ENCODE peak calls at places on chromosome 19, in four cellular contexts. L is GM12878, W is GM12891, F is K562. X is an unnamed sample.

GRCh38 chr19:13104848-13105646 is 2.4 kb upstream of the LYL1 start:
- DNase-seq in W (no peak), L (no peak), F (no peak), X (no peak)

GRCh38 chr19:47109541-47110375 is 3.8 kb downstream of the ZC3H4 start:
- DNase-seq in F (peak), L (no peak), W (no peak), X (peak)

GRCh38 chr19:6819323-6819722 is 46.8 kb downstream of the VAV1 start:
- DNase-seq in L (no peak), F (no peak), W (no peak), X (no peak)

GRCh38 chr19:13995017-13995728 is 10.9 kb downstream of the RFX1 start:
- DNase-seq in W (peak), L (no peak), F (no peak), X (no peak)

GRCh38 chr19:45147835-45148676 is 12.7 kb downstream of the NKPD1 start:
- DNase-seq in F (no peak), W (peak), L (no peak), X (no peak)

GRCh38 chr19:2355168-2356035 is 4.7 kb upstream of the TMPRSS9 start:
- DNase-seq in W (no peak), F (no peak), L (no peak), X (no peak)

GRCh38 chr19:38726761-38727301 is 17.4 kb downstream of the CAPN12 start:
- DNase-seq in L (no peak), F (no peak), W (no peak), X (no peak)

GRCh38 chr19:4524808-4525562 is 6.7 kb upstream of the PLIN4 start:
- DNase-seq in F (peak), L (no peak), W (peak), X (peak)

GRCh38 chr19:35812220-35813042 is at the start of gene PRODH2:
- DNase-seq in L (no peak), W (no peak), F (no peak), X (no peak)

GRCh38 chr19:29666634-29667389 is 1.6 kb downstream of the PLEKHF1 start:
- DNase-seq in W (no peak), F (peak), L (no peak), X (no peak)

GRCh38 chr19:49712397-49712859 is 21.5 kb downstream of the CPT1C start:
- DNase-seq in L (no peak), F (peak), W (no peak), X (no peak)

GRCh38 chr19:46862974-46863632 is 2.3 kb downstream of the ARHGAP35 start:
- DNase-seq in L (no peak), W (no peak), F (peak), X (no peak)

GRCh38 chr19:48480476-48481190 is 11.5 kb downstream of the CYTH2 start:
- DNase-seq in W (no peak), F (no peak), L (no peak), X (no peak)

GRCh38 chr19:47310819-47311218 is 1.2 kb downstream of the C5AR1 start:
- DNase-seq in F (no peak), L (no peak), W (no peak), X (peak)

GRCh38 chr19:42048992-42049391 is 21.0 kb downstream of the GRIK5 start:
- DNase-seq in W (no peak), L (no peak), F (no peak), X (no peak)

GRCh38 chr19:23539499-23539898 is 144.2 kb upstream of the ZNF91 start:
- DNase-seq in F (no peak), W (no peak), L (no peak), X (no peak)

GRCh38 chr19:6232567-6232966 is 47.2 kb downstream of the MLLT1 start:
- DNase-seq in W (no peak), L (no peak), F (no peak), X (no peak)

GRCh38 chr19:55114566-55115145 is 2.8 kb downstream of the PPP1R12C start:
- DNase-seq in W (no peak), F (no peak), L (no peak), X (no peak)

GRCh38 chr19:14161305-14161704 is 24.9 kb upstream of the ASF1B start:
- DNase-seq in F (no peak), W (no peak), L (no peak), X (no peak)

GRCh38 chr19:9165256-9165655 is 13.5 kb upstream of the OR7D2 start:
- DNase-seq in L (no peak), F (no peak), W (no peak), X (no peak)

GRCh38 chr19:29612121-29612520 is 6.0 kb downstream of the POP4 start:
- DNase-seq in L (no peak), W (no peak), F (no peak), X (no peak)

GRCh38 chr19:6743714-6744380 is 4.4 kb downstream of the TRIP10 start:
- DNase-seq in W (no peak), F (no peak), L (no peak), X (no peak)

GRCh38 chr19:36110487-36111199 is at the start of gene OVOL3:
- DNase-seq in F (no peak), W (no peak), L (no peak), X (no peak)

GRCh38 chr19:47509973-47510372 is 4.9 kb downstream of the NAPA start:
- DNase-seq in W (no peak), L (no peak), F (no peak), X (no peak)

GRCh38 chr19:40674291-40674690 is 16.2 kb downstream of the NUMBL start:
- DNase-seq in W (no peak), F (no peak), L (no peak), X (no peak)

GRCh38 chr19:18468517-18468916 is 30.6 kb upstream of the ISYNA1 start:
- DNase-seq in F (no peak), W (no peak), L (no peak), X (no peak)

GRCh38 chr19:1245468-1245867 is 2.9 kb upstream of the MIDN start:
- DNase-seq in F (no peak), L (no peak), W (no peak), X (no peak)

DNA sequence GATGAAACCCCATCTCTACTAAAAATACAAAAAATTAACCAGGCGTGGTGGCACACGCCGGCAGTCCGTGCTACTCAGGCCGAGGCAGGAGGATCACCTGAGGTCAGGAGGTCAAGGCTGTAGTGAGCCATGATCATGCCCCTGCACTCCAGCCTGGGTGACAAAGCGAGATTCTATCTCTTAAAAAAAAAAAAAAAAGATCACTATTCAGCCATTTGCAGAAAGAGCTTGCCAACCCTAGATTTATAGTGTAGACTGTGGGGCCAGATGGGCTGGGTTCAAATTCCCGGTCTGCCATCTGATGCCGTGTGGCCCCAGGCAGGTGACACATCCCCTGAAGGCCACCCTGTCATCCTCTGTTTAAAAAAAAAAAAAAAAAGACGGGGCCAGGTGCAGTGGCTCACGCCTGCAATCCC is 28.9 kb downstream of the SMIM24 start:
- DNase-seq in W (no peak), F (no peak), L (no peak), X (no peak)
- TF ChIP-seq SPI1 in W (no peak), F (no peak), L (no peak), X (no peak)

DNA sequence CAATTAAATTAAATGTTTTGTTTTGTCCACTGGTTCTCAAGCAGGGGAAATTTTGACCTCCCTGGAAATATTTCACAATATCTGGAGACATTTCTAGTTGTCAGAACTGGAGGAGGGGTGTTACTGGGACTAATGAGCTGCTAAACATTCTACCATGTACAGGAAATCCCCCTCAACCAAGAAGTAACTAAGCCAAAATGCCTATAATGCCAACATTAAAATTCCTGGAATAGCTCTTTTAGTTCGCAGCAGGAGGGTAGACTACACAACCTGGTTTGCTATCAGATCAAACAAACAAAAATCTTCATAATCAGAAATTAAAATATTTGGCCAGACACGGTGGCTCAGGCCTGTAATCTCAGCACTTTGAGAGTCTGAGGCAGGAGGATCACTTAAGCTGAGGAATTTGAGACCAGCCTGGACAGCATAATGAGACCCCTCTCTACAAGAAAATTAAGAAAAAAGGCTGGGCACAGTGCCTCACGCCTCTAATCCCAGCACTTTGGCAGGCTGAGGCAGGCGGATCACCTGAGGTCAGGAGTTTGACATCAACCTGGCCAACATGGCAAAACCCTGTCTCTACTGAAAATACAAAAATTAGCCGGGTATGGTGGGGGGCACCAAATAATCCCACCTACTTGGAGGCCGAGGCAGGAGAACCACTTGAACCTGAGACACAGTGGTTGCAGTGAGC is 13.7 kb upstream of the SMARCA4 start:
- DNase-seq in W (no peak), L (no peak), F (no peak), X (no peak)
- TF ChIP-seq SPI1 in W (no peak), L (no peak), F (no peak), X (no peak)

DNA sequence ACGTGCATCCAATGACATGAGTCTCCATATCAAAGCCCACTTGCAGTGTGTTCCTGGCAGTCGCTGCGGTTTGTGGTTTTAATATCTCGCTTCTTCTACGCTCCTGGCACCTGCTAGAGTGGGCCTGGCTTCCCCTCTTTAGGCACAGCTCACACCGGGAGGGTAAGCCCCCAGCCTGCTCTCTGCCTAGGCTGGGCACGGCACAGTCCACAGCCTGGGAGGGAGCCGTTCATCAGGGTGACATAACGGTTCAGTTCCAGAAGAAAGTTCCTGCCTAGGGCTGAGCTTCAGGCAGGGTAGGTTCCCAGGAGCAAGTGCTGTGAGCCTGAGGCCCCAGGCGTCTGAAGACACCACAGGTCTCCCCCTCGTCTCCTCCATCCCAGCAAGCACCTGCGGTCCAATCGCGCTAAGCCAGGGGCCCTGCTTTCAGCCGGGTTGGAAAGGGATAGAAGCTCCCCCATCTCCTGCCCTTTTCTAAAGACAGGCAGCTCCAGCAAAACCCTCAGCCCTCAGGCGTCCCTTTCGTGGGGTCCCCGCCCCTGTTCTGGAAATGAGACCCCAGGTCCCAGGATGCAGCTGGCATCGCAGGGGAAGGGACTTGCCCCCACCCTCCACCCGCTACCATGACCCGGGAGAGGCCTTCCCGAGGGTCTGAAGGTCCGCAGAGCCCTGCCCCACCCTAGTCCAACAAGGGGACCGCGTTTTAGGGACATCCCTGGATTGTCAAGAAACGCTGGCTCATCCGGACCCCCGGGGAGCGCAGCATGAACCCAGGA is 121.6 kb upstream of the ZNF507 start:
- DNase-seq in F (no peak), L (no peak), W (no peak), X (no peak)
- TF ChIP-seq SPI1 in F (no peak), L (no peak), W (no peak), X (no peak)

DNA sequence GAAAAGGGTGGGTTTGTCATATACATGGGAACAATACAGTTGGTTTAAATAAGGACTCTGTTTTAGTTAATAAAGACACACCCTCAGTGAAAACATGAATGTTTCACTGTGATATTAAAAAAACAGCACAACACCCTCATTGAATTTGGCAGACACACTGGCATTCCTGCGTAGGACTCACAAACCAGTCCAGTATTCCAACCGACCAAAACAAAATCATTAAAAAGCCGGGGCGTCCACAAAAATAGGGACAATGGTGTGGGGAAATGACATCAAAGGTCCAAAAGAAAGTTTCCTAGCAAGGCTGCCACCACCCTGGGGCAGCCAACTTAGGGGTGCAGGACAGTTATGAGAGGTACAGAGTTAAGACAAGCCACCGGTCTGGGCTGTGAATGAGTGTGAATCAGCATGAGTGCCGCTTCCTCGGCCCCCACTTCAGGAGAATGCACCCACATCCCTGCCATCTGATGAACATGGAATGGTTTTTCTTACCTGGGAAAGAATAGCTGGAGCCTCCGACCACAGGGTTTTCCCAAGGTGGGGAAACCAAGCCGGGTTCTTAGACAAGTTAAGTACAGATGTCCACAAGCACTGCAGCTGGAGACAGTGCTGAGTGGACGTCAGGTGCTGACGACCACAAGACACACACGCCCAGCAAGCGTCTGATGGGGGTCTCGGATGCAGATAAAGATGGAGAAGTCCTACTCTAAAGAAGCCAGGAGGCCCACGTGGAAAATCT is 73.3 kb downstream of the KLF2 start:
- DNase-seq in W (no peak), L (no peak), F (no peak), X (no peak)
- TF ChIP-seq SPI1 in W (no peak), L (no peak), F (no peak), X (no peak)

X was measured in HL-60.